ENCODE peak calls at places on chromosomes 5 and 9, in five cellular contexts. O, Y, Q, A and H are unnamed samples. For H3K4me1, the result is how much of the 10 kb centered on the place peaks cover.

GRCh38 chr5:152556779-152557178 is 151.7 kb upstream of the NMUR2 start:
- DNase-seq in O (no peak), Y (no peak), Q (no peak), A (no peak), H (no peak)

GRCh38 chr5:172782169-172783039 is 11.4 kb upstream of the DUSP1 start:
- DNase-seq in O (no peak), Y (no peak), Q (no peak), A (no peak), H (no peak)

GRCh38 chr9:91179237-91180138 is 182.2 kb downstream of the AUH start:
- DNase-seq in O (no peak), Y (no peak), Q (no peak), A (no peak), H (no peak)

GRCh38 chr5:180136661-180137381 is 65.3 kb upstream of the RNF130 start:
- DNase-seq in O (no peak), Y (no peak), Q (no peak), A (no peak), H (peak)

GRCh38 chr5:68932830-68933434 is 160.9 kb upstream of the SLC30A5 start:
- DNase-seq in O (no peak), Y (no peak), Q (peak), A (no peak), H (peak)

GRCh38 chr9:37198034-37198718 is 77.8 kb downstream of the ZCCHC7 start:
- DNase-seq in O (no peak), Y (no peak), Q (no peak), A (no peak), H (no peak)

GRCh38 chr5:106288977-106289376 is 1381.8 kb downstream of the EFNA5 start:
- DNase-seq in O (no peak), Y (no peak), Q (no peak), A (no peak), H (no peak)

GRCh38 chr5:151222054-151222768 is 1.7 kb downstream of the CCDC69 start:
- DNase-seq in O (no peak), Y (no peak), Q (no peak), A (no peak), H (no peak)

GRCh38 chr5:95986001-95986400 is 24.4 kb upstream of the ELL2 start:
- DNase-seq in O (no peak), Y (no peak), Q (no peak), A (no peak), H (no peak)

GRCh38 chr9:93096811-93097382 is 880 bp downstream of the CARD19 start:
- DNase-seq in O (no peak), Y (no peak), Q (no peak), A (no peak), H (no peak)

GRCh38 chr9:20980713-20981481 is 50.5 kb downstream of the HACD4 start:
- DNase-seq in O (no peak), Y (no peak), Q (no peak), A (no peak), H (no peak)

GRCh38 chr5:176658817-176659216 is 11.5 kb downstream of the TSPAN17 start:
- DNase-seq in O (no peak), Y (no peak), Q (peak), A (no peak), H (no peak)

GRCh38 chr9:134066923-134067851 is 639 bp downstream of the BRD3 start:
- DNase-seq in O (peak), Y (peak), Q (peak), A (peak), H (peak)

GRCh38 chr5:76691470-76692273 is 24.3 kb upstream of the F2R start:
- DNase-seq in O (no peak), Y (peak), Q (no peak), A (no peak), H (no peak)

GRCh38 chr9:130191068-130191748 is 19.0 kb downstream of the NCS1 start:
- DNase-seq in O (no peak), Y (no peak), Q (peak), A (no peak), H (no peak)

GRCh38 chr5:14206028-14206725 is 63.0 kb downstream of the TRIO start:
- DNase-seq in O (no peak), Y (no peak), Q (no peak), A (no peak), H (no peak)

GRCh38 chr5:56155085-56155484 is 78.0 kb downstream of the ANKRD55 start:
- DNase-seq in O (no peak), Y (no peak), Q (peak), A (no peak), H (no peak)
- H3K4me1 ChIP-seq in O (under half), Y (under half), Q (half or more), A (under half), H (under half)

DNA sequence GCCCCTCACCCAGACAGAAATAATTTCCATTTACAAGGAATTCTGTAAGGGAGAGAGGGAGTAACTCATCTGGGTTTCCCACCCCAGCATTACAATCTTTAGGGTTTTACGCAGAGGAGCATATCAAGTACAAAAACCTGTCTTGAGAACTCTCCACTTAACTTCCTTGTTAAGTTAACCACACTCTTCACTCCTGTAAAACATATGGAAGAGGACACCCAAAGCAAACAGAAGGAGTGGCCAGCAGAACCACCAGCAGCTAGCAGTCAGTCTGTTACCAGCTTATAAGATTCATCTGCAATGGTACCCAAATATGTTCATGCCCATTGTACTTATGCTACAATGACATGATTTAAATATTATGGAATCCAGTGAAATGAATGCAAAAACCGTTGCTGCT is 233.8 kb downstream of the ACTL7B start:
- DNase-seq in O (no peak), Y (no peak), Q (no peak), A (no peak), H (no peak)
- H3K4me1 ChIP-seq in O (under half), Y (under half), Q (under half), A (under half), H (under half)

GRCh38 chr5:149824851-149825250 is 94.7 kb downstream of the PPARGC1B start:
- DNase-seq in O (peak), Y (no peak), Q (no peak), A (no peak), H (no peak)
- H3K4me1 ChIP-seq in O (under half), Y (under half), Q (under half), A (under half), H (under half)

DNA sequence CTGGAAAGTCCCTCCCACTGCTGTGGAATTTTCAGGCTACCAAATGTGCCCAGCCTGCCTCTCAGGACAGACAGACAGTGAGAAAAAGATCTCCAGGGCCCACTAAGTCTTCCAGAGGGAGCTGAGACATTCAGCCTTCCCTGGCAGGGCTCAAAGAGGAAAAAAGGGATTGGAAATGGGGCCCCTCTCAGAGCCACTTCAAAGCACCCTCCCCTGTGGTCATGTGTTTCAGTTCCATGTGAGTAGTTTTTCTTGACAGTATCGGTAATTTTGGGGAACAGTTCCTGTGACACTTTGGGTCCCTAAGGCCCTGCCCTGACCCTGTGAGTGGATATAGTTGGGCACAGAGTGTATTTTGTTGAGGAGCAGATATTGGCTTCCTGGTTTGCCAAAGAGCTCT is 25.0 kb downstream of the LARP1 start:
- DNase-seq in O (no peak), Y (no peak), Q (no peak), A (no peak), H (no peak)
- H3K4me1 ChIP-seq in O (under half), Y (under half), Q (half or more), A (under half), H (under half)

GRCh38 chr5:139376364-139376763 is 6.7 kb downstream of the SLC23A1 start:
- DNase-seq in O (no peak), Y (no peak), Q (no peak), A (no peak), H (no peak)

GRCh38 chr5:139371482-139372435 is 11.3 kb downstream of the SLC23A1 start:
- DNase-seq in O (no peak), Y (no peak), Q (no peak), A (no peak), H (no peak)

GRCh38 chr5:139378101-139378825 is 4.8 kb downstream of the SLC23A1 start:
- DNase-seq in O (peak), Y (no peak), Q (no peak), A (no peak), H (peak)

GRCh38 chr5:139377226-139377625 is 5.9 kb downstream of the SLC23A1 start:
- DNase-seq in O (peak), Y (no peak), Q (no peak), A (no peak), H (peak)

DNA sequence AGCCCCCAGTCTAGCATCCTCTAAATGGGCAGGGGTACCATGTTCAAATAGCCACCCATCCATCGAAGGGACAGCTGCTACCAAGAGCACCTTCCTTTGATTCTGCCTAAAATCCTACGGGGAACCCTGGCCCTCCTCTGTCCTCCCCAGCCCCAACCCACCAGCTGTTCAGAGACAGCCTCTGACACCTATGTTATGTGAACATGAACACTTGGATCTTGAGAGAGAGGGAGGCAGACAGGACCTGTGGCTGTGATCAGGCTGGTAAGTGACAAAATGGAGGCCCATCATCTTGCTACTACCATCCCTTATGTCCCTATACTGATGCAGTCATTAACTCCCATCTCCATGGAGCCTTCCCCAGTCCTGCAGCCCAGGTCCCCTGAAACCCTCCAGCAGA is 8.2 kb downstream of the SLC23A1 start:
- DNase-seq in O (peak), Y (no peak), Q (no peak), A (no peak), H (peak)
- H3K4me1 ChIP-seq in O (under half), Y (under half), Q (under half), A (under half), H (under half)

GRCh38 chr5:58455966-58456365 is 3.9 kb downstream of the PLK2 start:
- DNase-seq in O (no peak), Y (no peak), Q (no peak), A (no peak), H (no peak)
- H3K4me1 ChIP-seq in O (under half), Y (under half), Q (under half), A (under half), H (under half)

DNA sequence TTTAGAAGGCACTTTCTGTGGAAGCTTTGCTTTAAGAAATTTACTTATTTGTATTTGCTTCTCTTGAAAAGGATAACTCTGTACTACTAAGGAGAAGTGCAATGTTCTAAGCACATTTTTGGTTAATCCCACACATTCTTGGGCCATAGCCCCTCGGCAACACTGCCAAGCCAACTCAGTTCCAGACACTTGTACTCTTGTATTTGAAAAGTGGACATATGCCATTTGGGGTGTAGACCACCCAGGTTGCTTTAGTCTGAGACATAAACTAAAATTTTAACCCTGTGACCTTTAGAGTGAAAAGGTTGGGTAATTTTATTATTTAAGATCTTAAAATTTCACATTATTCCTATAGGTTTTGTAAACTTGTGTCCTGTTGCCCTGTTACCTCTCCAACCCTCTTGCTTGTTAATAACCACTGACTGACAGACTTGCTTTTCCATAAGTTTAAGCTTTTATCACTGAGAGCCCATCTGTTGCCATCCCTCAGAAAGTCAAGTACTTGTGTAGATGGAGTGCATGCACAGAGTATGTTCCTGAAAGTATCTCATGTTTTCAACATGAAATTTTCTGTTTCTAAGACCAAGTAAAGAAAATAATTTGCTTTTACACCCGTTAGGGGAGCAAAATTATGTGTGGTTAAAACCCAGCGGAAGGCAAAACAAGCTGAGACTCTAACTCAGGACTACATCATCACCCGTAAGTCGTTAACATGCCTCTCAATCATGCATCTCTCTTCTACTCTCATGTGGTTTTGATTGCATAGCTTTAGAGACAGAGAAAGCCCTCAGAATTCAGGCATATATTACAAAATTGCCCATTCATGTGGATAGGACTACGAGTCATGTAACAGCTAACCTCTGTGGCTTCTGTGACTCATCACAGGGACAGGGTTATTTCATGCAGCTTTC is 117.3 kb downstream of the GDNF start:
- DNase-seq in O (no peak), Y (peak), Q (no peak), A (no peak), H (no peak)
- H3K4me1 ChIP-seq in O (under half), Y (under half), Q (under half), A (under half), H (under half)